ENCODE peak calls at places on chromosomes 4 and X, in five cellular contexts. Y is stomach; R is B cell; K is AG09319; U is CD4-positive, alpha-beta T cell. B is an unnamed sample.

GRCh38 chrX:17740137-17741122 is 3.1 kb downstream of the SCML1 start:
- DNase-seq in R (no peak), Y (no peak), K (no peak), U (no peak), B (no peak)

GRCh38 chr4:186622788-186623464 is 67.6 kb upstream of the MTNR1A start:
- DNase-seq in Y (no peak), R (no peak), K (peak; percentile 46), U (no peak), B (no peak)

GRCh38 chr4:38128478-38129451 is 168.6 kb downstream of the PTTG2 start:
- DNase-seq in Y (no peak), U (peak; percentile 26), R (no peak), K (no peak), B (no peak)

GRCh38 chrX:151762802-151763201 is 28.3 kb downstream of the CNGA2 start:
- DNase-seq in Y (no peak), K (no peak), R (no peak), U (no peak), B (no peak)

GRCh38 chrX:88416965-88417364 is 330.1 kb upstream of the CPXCR1 start:
- DNase-seq in K (no peak), R (no peak), Y (no peak), U (no peak), B (no peak)

GRCh38 chr4:174853629-174854028 is 24.6 kb upstream of the GLRA3 start:
- DNase-seq in K (no peak), R (no peak), Y (no peak), U (no peak), B (no peak)

GRCh38 chrX:78710146-78710545 is 37.4 kb upstream of the LPAR4 start:
- DNase-seq in R (no peak), Y (no peak), K (peak; percentile 37), U (no peak), B (no peak)

GRCh38 chr4:52199574-52200338 is 148.7 kb downstream of the SPATA18 start:
- DNase-seq in R (no peak), K (peak; percentile 59), U (no peak), Y (no peak), B (no peak)

GRCh38 chr4:3062466-3062865 is 11.9 kb downstream of the HTT-AS start:
- DNase-seq in U (no peak), R (no peak), K (no peak), Y (no peak), B (no peak)

GRCh38 chr4:55887594-55887993 is 34.1 kb downstream of the EXOC1 start:
- DNase-seq in Y (no peak), U (no peak), R (no peak), K (no peak), B (no peak)
- TF ChIP-seq CTCF in Y (no peak), U (no peak), R (no peak), K (no peak), B (peak; percentile 20)

GRCh38 chr4:140884431-140885058 is 128.4 kb upstream of the TBC1D9 start:
- DNase-seq in R (peak; percentile 56), K (peak; percentile 44), U (no peak), Y (peak; percentile 29), B (no peak)
- TF ChIP-seq CTCF in R (peak; percentile 79), K (peak; percentile 76), U (no peak), Y (peak; percentile 57), B (peak; percentile 73)

DNA sequence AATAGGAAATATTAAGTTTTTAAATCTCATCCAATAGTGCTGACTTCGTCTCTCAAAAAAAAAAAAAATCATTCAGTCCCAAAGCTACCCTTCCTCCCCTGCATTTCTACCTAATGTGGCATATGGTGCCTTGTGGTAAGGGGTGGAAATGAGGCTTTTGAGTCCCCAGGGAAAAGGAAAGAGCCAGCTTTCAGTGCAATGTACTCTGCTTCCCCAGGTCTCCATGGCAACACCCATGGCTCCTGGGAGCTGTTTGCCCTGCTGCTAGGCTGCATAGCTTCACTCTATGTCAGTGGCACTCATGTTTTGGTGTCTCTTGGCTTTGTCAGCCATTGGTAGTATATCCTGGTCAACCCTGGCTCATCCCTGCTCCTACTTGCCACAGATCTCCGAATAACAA is 175.9 kb downstream of the SLC39A8 start:
- DNase-seq in R (no peak), U (no peak), K (no peak), Y (no peak), B (no peak)
- TF ChIP-seq CTCF in R (no peak), U (no peak), K (no peak), Y (no peak), B (no peak)

GRCh38 chrX:12799118-12799517 is 7.9 kb downstream of the PRPS2 start:
- DNase-seq in Y (no peak), U (no peak), K (no peak), R (no peak), B (no peak)
- TF ChIP-seq CTCF in Y (no peak), U (no peak), K (no peak), R (no peak), B (no peak)

GRCh38 chr4:92091335-92091734 is 212.4 kb upstream of the GRID2 start:
- DNase-seq in Y (no peak), U (no peak), K (no peak), R (no peak), B (no peak)
- TF ChIP-seq CTCF in Y (no peak), U (no peak), K (no peak), R (no peak), B (no peak)

GRCh38 chrX:120308558-120308957 is 2.7 kb downstream of the TMEM255A start:
- DNase-seq in U (no peak), Y (no peak), K (no peak), R (no peak), B (no peak)
- TF ChIP-seq CTCF in U (no peak), Y (no peak), K (no peak), R (no peak), B (peak; percentile 38)

GRCh38 chrX:47570794-47571193 is 9.8 kb downstream of the ARAF start:
- DNase-seq in K (no peak), Y (no peak), U (no peak), R (no peak), B (no peak)

GRCh38 chrX:47571896-47572295 is 10.3 kb upstream of the TIMP1 start:
- DNase-seq in Y (no peak), K (no peak), R (no peak), U (no peak), B (no peak)

GRCh38 chrX:47571215-47571614 is 10.2 kb downstream of the ARAF start:
- DNase-seq in K (no peak), R (peak; percentile 19), U (no peak), Y (no peak), B (no peak)

GRCh38 chrX:47566841-47567240 is 5.8 kb downstream of the ARAF start:
- DNase-seq in U (no peak), K (no peak), Y (no peak), R (peak; percentile 37), B (no peak)

DNA sequence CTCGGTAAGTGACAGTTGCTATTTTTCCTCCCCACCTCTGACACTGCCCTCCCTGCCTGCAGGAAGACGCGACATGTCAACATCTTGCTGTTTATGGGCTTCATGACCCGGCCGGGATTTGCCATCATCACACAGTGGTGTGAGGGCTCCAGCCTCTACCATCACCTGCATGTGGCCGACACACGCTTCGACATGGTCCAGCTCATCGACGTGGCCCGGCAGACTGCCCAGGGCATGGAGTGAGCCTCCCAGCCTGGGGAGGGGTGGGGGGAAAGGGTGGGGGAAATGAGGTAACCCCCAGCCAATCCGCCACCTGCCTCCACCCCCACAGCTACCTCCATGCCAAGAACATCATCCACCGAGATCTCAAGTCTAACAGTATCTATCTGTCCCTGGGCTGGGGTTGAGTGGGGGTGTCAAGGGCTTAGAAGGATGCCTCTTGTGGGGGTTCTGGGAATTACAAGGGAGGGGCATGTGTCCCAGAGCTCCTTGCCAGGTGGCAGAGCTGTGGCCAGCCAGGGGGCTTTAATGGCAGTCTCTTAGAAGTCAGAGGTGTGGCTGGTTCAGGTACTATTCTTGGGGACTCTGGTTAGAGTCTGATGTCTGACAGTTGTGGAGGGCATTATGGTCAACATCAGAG is 7.8 kb downstream of the ARAF start:
- DNase-seq in U (no peak), R (peak; percentile 56), Y (no peak), K (no peak), B (no peak)
- TF ChIP-seq CTCF in U (peak; percentile 37), R (peak; percentile 50), Y (peak; percentile 38), K (peak; percentile 23), B (peak; percentile 30)